ENCODE peak calls at places on chromosomes 1 and 21, in nine cellular contexts. X is GM12878, S is astrocyte of the spinal cord, Q is fibroblast of pulmonary artery, A is RWPE1, Z is GM13976, Y is cardiac fibroblast, B is fibroblast of the aortic adventitia, D is AG10803. K is an unnamed sample.

GRCh38 chr1:92951141-92951582 is 10.1 kb downstream of the DIPK1A start:
- DNase-seq in A (no peak), Y (peak), Q (peak), Z (no peak), B (peak), X (peak), S (peak), D (peak), K (peak)

GRCh38 chr1:183783896-183784637 is 20.9 kb upstream of the RGL1 start:
- DNase-seq in Y (peak), X (no peak), Z (no peak), A (no peak), S (peak), B (peak), Q (peak), D (peak), K (peak)

GRCh38 chr1:66999640-67000400 is 54.1 kb downstream of the SLC35D1 start:
- DNase-seq in Z (no peak), Y (no peak), D (peak), B (no peak), S (no peak), A (no peak), X (no peak), Q (no peak), K (no peak)

GRCh38 chr1:10962483-10962882 is 50.0 kb upstream of the TARDBP start:
- DNase-seq in Z (no peak), D (no peak), X (no peak), S (no peak), Y (peak), B (no peak), A (no peak), Q (no peak), K (peak)

GRCh38 chr1:151888972-151889570 is 20.2 kb downstream of the THEM4 start:
- DNase-seq in B (peak), A (peak), Z (peak), Y (peak), S (no peak), Q (no peak), X (no peak), D (no peak), K (peak)

GRCh38 chr1:1144843-1145546 is 28.7 kb upstream of the TTLL10 start:
- DNase-seq in B (no peak), A (no peak), Z (no peak), X (no peak), Y (no peak), Q (no peak), S (no peak), D (no peak), K (no peak)

GRCh38 chr1:227741166-227741870 is 6.1 kb downstream of the SNAP47 start:
- DNase-seq in Q (no peak), B (no peak), A (no peak), Y (no peak), X (no peak), Z (no peak), D (no peak), S (no peak), K (no peak)

GRCh38 chr1:11147371-11147770 is 41.8 kb upstream of the ANGPTL7 start:
- DNase-seq in A (peak), S (peak), X (no peak), Z (no peak), Q (peak), B (peak), Y (no peak), D (no peak), K (peak)

GRCh38 chr1:109238382-109238781 is 11.0 kb upstream of the CELSR2 start:
- DNase-seq in Q (no peak), Y (no peak), A (no peak), D (no peak), X (no peak), Z (no peak), S (no peak), B (no peak), K (no peak)

GRCh38 chr1:68963353-68963752 is 466.5 kb upstream of the DEPDC1 start:
- DNase-seq in Y (no peak), Z (no peak), X (no peak), S (peak), Q (no peak), A (no peak), D (no peak), B (no peak), K (no peak)

GRCh38 chr1:172897738-172898137 is 153.0 kb downstream of the TNFSF18 start:
- DNase-seq in X (no peak), Y (peak), S (peak), Q (peak), A (no peak), B (peak), Z (no peak), D (peak), K (no peak)

GRCh38 chr1:114314098-114314497 is 160.4 kb upstream of the SYT6 start:
- DNase-seq in Q (no peak), Z (no peak), A (no peak), X (no peak), D (peak), Y (peak), S (peak), B (peak), K (no peak)

GRCh38 chr1:156488566-156489165 is 11.9 kb downstream of the MEF2D start:
- DNase-seq in X (no peak), B (no peak), Z (peak), Q (no peak), S (no peak), A (no peak), Y (no peak), D (no peak), K (no peak)

GRCh38 chr1:3674100-3675094 is 22.1 kb downstream of the TP73 start:
- DNase-seq in B (no peak), Y (no peak), X (peak), Z (no peak), Q (no peak), D (peak), S (no peak), A (no peak), K (no peak)

GRCh38 chr1:239185245-239185619 is 201.1 kb upstream of the CHRM3 start:
- DNase-seq in Z (no peak), B (no peak), X (no peak), Q (no peak), Y (no peak), A (peak), S (no peak), D (no peak), K (no peak)

GRCh38 chr1:240496356-240496755 is 115.6 kb downstream of the GREM2 start:
- DNase-seq in Y (no peak), S (no peak), X (no peak), Q (no peak), A (no peak), Z (no peak), D (no peak), B (no peak), K (no peak)

GRCh38 chr1:210707300-210707699 is 378.6 kb downstream of the HHAT start:
- DNase-seq in Z (no peak), Y (no peak), D (no peak), A (no peak), S (no peak), Q (no peak), X (no peak), B (no peak), K (no peak)

GRCh38 chr21:38178653-38179503 is 77.9 kb upstream of the KCNJ15 start:
- DNase-seq in Q (no peak), D (no peak), S (no peak), X (no peak), A (no peak), B (no peak), Y (no peak), Z (no peak), K (no peak)

GRCh38 chr1:2855206-2856075 is 53.9 kb upstream of the TTC34 start:
- DNase-seq in X (no peak), Z (no peak), Y (no peak), S (no peak), A (no peak), B (no peak), D (no peak), Q (no peak), K (no peak)

GRCh38 chr1:67239738-67240137 is 67.9 kb upstream of the IL12RB2 start:
- DNase-seq in Y (no peak), Q (no peak), S (no peak), X (peak), B (no peak), Z (no peak), A (no peak), D (no peak), K (no peak)

GRCh38 chr1:39735731-39736130 is 3.0 kb upstream of the PPIE start:
- DNase-seq in A (no peak), Q (no peak), D (no peak), S (no peak), Y (no peak), B (no peak), Z (no peak), X (no peak), K (no peak)

GRCh38 chr1:63626222-63626621 is 33.0 kb downstream of the PGM1 start:
- DNase-seq in Q (peak), D (no peak), X (no peak), Z (no peak), A (no peak), B (peak), S (no peak), Y (peak), K (no peak)

GRCh38 chr1:93021539-93022134 is 57.4 kb upstream of the MTF2 start:
- DNase-seq in X (no peak), Y (peak), A (peak), Q (peak), B (peak), D (peak), Z (peak), S (peak), K (peak)

GRCh38 chr1:186750250-186750649 is 70.0 kb upstream of the PTGS2 start:
- DNase-seq in X (no peak), D (peak), Y (no peak), A (peak), Q (peak), S (no peak), B (peak), Z (no peak), K (peak)

GRCh38 chr1:113934006-113934405 is 4.9 kb downstream of the HIPK1 start:
- DNase-seq in Z (no peak), Q (no peak), Y (no peak), S (no peak), X (no peak), D (no peak), B (no peak), A (no peak), K (no peak)

GRCh38 chr1:182742780-182743179 is 46.8 kb upstream of the NPL start:
- DNase-seq in Z (no peak), Q (no peak), A (no peak), Y (no peak), S (no peak), D (no peak), B (no peak), X (no peak), K (no peak)

GRCh38 chr1:9181176-9181906 is 52.4 kb upstream of the GPR157 start:
- DNase-seq in X (peak), B (peak), Y (peak), Q (peak), S (peak), Z (peak), D (peak), A (peak), K (peak)

GRCh38 chr1:226655251-226656163 is 83.6 kb downstream of the ITPKB start:
- DNase-seq in B (no peak), X (no peak), A (no peak), Y (no peak), Q (no peak), Z (no peak), D (no peak), S (no peak), K (no peak)

GRCh38 chr21:45788198-45788597 is 144.7 kb downstream of the PCBP3 start:
- DNase-seq in Z (no peak), D (no peak), Y (no peak), S (no peak), B (no peak), Q (no peak), X (no peak), A (no peak), K (no peak)

GRCh38 chr21:46161180-46161799 is 5.9 kb upstream of the FTCD start:
- DNase-seq in Y (no peak), B (no peak), Q (no peak), X (no peak), A (no peak), S (no peak), Z (no peak), D (no peak), K (no peak)

GRCh38 chr1:230185076-230186001 is 118.3 kb downstream of the GALNT2 start:
- DNase-seq in X (no peak), Q (no peak), Y (no peak), D (no peak), S (peak), B (no peak), Z (no peak), A (no peak), K (no peak)

GRCh38 chr1:93207211-93207610 is 26.7 kb downstream of the CCDC18 start:
- DNase-seq in A (no peak), Y (peak), D (peak), Z (no peak), B (peak), X (no peak), Q (no peak), S (no peak), K (no peak)

GRCh38 chr21:44653656-44654575 is 543 bp downstream of the KRTAP12-4 start:
- DNase-seq in X (no peak), A (no peak), S (no peak), B (no peak), Z (no peak), D (no peak), Y (no peak), Q (no peak), K (no peak)

GRCh38 chr1:168362991-168363390 is 82.3 kb downstream of the TBX19 start:
- DNase-seq in Q (no peak), X (no peak), S (no peak), D (no peak), B (no peak), A (no peak), Y (peak), Z (no peak), K (no peak)

GRCh38 chr1:40664167-40664537 is 1.3 kb downstream of the RIMS3 start:
- DNase-seq in Z (no peak), B (no peak), Q (no peak), X (no peak), Y (no peak), A (no peak), D (no peak), S (no peak), K (no peak)

GRCh38 chr1:232477728-232478127 is 152.2 kb downstream of the SIPA1L2 start:
- DNase-seq in B (peak), Q (peak), S (peak), Z (no peak), Y (peak), A (peak), D (peak), X (no peak), K (peak)

GRCh38 chr1:207007352-207008033 is 25.1 kb downstream of the C1orf116 start:
- DNase-seq in Y (peak), X (no peak), Q (peak), A (peak), D (peak), Z (no peak), B (peak), S (peak), K (peak)

GRCh38 chr1:54875000-54875399 is 12.0 kb downstream of the DHCR24 start:
- DNase-seq in D (no peak), Z (no peak), A (no peak), B (no peak), Q (no peak), Y (no peak), S (no peak), X (no peak), K (no peak)

GRCh38 chr1:111831153-111831552 is 75.5 kb downstream of the DDX20 start:
- DNase-seq in Q (no peak), S (no peak), Z (no peak), Y (no peak), D (no peak), X (no peak), A (no peak), B (no peak), K (no peak)

GRCh38 chr1:111834956-111835355 is 79.3 kb downstream of the DDX20 start:
- DNase-seq in X (no peak), B (no peak), Y (no peak), Q (no peak), S (no peak), Z (no peak), D (no peak), A (no peak), K (no peak)

GRCh38 chr1:111836111-111836510 is 80.4 kb downstream of the DDX20 start:
- DNase-seq in Z (no peak), Y (no peak), D (no peak), X (no peak), B (no peak), S (no peak), A (no peak), Q (no peak), K (no peak)

GRCh38 chr1:111832521-111833155 is 76.9 kb downstream of the DDX20 start:
- DNase-seq in Z (no peak), Y (no peak), Q (no peak), X (no peak), B (no peak), A (no peak), S (no peak), D (no peak), K (no peak)

DNA sequence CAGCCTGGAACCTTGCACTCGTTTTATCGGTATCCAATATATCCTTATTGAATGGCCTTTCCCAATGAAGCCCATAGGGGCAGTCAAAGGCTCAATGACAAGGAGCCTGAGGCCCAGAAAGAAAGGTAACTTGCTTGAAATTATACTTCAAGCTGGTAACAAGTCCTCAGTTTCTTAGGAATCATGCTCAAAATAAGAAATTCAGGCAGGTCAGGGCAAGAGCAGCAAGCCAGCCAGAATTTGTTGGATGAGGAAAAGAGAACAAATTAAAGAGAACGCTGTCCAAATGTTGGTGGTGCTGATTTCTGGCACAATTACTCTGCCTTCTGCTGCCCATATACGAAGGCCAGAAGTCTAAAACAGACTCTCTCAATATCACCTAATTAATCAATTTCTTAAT is 77.6 kb downstream of the DDX20 start:
- DNase-seq in Y (peak), B (peak), D (peak), Q (peak), S (no peak), X (no peak), A (peak), Z (no peak), K (peak)
- TF ChIP-seq CTCF in Y (no peak), B (no peak), D (no peak), Q (no peak), S (no peak), X (no peak), A (no peak), Z (no peak), K (no peak)

GRCh38 chr1:160359559-160360226 is 7.2 kb upstream of the NHLH1 start:
- DNase-seq in Z (no peak), A (no peak), B (peak), Q (peak), D (no peak), Y (peak), S (peak), X (no peak), K (no peak)
- TF ChIP-seq CTCF in Z (no peak), A (no peak), B (no peak), Q (no peak), D (no peak), Y (no peak), S (no peak), X (no peak), K (no peak)

DNA sequence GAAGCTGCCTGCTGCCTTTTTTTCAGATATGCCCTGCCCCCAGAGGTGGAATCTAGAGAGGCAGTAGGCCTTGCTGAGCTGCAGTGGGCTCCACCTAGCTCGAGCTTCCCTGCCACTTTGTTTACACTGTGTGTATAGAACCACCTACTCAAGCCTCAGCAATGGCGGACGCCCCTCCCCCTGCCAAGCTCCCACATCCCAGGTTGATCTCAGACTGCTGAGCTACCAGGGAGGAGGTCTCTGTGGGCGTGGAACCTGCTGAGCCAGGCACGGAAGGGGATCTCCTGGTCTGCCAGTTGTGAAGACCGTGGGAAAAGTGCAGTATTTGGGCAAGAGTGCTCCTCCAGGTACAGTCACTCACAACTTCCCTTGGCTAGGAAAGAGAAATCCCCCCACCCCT is 65.1 kb downstream of the MSH4 start:
- DNase-seq in A (no peak), Z (no peak), Q (no peak), B (no peak), D (no peak), X (no peak), S (no peak), Y (no peak), K (peak)
- TF ChIP-seq CTCF in A (no peak), Z (no peak), Q (no peak), B (no peak), D (no peak), X (no peak), S (no peak), Y (no peak), K (no peak)

GRCh38 chr1:184982002-184982954 is 8.0 kb upstream of the NIBAN1 start:
- DNase-seq in X (no peak), Y (peak), S (peak), Z (peak), Q (peak), B (peak), A (peak), D (peak), K (peak)

GRCh38 chr1:184988506-184988905 is 14.2 kb upstream of the NIBAN1 start:
- DNase-seq in D (peak), Y (peak), X (no peak), Q (no peak), Z (no peak), A (no peak), B (peak), S (no peak), K (no peak)

DNA sequence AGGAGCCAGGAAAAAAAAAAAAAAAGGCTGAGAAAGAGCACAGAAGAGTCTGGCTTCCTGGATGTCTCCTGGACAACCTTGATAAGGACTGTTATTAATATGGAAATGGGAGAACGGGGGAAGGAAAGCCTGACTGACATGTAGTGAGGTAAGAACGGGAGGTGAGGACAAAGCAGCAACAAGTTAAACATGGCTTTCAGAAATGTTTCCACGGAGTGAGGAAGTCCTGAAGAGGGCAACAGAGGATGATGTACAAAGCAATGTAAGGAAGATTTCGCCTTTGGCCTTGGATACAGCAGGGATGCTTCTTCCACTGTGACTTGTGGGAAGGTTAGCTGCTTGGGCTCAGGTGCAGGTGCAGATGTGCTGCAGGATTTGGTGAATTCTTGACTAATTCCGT is 11.9 kb upstream of the NIBAN1 start:
- DNase-seq in A (peak), D (peak), B (peak), Z (no peak), Y (peak), S (peak), Q (peak), X (no peak), K (peak)
- TF ChIP-seq CTCF in A (no peak), D (peak), B (peak), Z (no peak), Y (peak), S (peak), Q (peak), X (no peak), K (peak)

GRCh38 chr1:248152056-248152827 is 7.3 kb downstream of the OR2M5 start:
- DNase-seq in D (no peak), X (no peak), Q (no peak), A (no peak), Y (no peak), S (no peak), B (no peak), Z (no peak), K (no peak)
- TF ChIP-seq CTCF in D (no peak), X (peak), Q (no peak), A (no peak), Y (no peak), S (no peak), B (no peak), Z (no peak), K (no peak)

DNA sequence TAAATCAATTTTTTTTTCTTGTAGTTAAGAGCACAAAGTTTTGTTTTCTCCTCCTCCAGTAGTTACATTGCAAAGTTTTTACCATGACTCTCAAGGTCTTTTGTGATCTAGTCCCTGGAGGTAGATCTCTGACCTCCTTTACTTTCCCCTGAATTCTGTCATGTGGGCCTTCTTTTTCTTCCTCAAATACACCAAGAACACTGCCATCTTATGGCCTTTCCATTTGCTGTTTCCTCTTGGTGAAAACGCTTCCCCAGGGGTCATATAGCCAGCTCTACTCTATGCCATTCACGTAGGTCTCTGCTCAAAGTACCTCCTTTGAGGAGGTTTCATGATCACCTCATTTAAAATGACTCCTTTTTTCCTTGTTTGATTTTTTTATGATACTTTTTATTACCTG is 2.7 kb downstream of the DDX20 start:
- DNase-seq in D (no peak), Y (no peak), S (no peak), Q (no peak), B (no peak), X (no peak), Z (no peak), A (no peak), K (no peak)
- TF ChIP-seq CTCF in D (peak), Y (peak), S (no peak), Q (peak), B (no peak), X (peak), Z (no peak), A (no peak), K (no peak)

GRCh38 chr1:218996362-218996761 is 177.3 kb upstream of the LYPLAL1 start:
- DNase-seq in Y (no peak), A (no peak), Q (peak), D (no peak), S (no peak), B (peak), Z (no peak), X (no peak), K (peak)
- TF ChIP-seq CTCF in Y (no peak), A (no peak), Q (peak), D (no peak), S (no peak), B (no peak), Z (no peak), X (no peak), K (peak)